ENCODE peak calls at places on chromosomes 12 and 14, in ten cellular contexts. One of them, this sample, is unnamed.

GRCh38 chr14:65179918-65180724 is 77.8 kb upstream of the MAX start:
- DNase-seq in activated CD4-positive, alpha-beta T cell treated with anti-CD3 and anti-CD28 coated beads, Interleukin-2, amount 50 U/mL, for 4 hours: peak
- DNase-seq in cardiac muscle cell: peak
- DNase-seq in stimulated activated CD4-positive, alpha-beta T cell treated with anti-CD3 and anti-CD28 coated beads, TNF-alpha, amount 100 ng/mL, for 1 hour: no peak
- DNase-seq in endodermal cell: no peak
- DNase-seq in A172: peak
- DNase-seq in PC-3: peak
- DNase-seq in iris pigment epithelial cell: peak
- DNase-seq in NCI-H1105: no peak
- DNase-seq in brain microvascular endothelial cell: peak
- DNase-seq in this sample: no peak

GRCh38 chr14:35213869-35214387 is 78.3 kb upstream of the PSMA6 start:
- DNase-seq in PC-3: peak
- DNase-seq in activated CD4-positive, alpha-beta T cell treated with anti-CD3 and anti-CD28 coated beads, Interleukin-2, amount 50 U/mL, for 4 hours: no peak
- DNase-seq in NCI-H1105: no peak
- DNase-seq in cardiac muscle cell: peak
- DNase-seq in brain microvascular endothelial cell: no peak
- DNase-seq in endodermal cell: no peak
- DNase-seq in A172: peak
- DNase-seq in stimulated activated CD4-positive, alpha-beta T cell treated with anti-CD3 and anti-CD28 coated beads, TNF-alpha, amount 100 ng/mL, for 1 hour: no peak
- DNase-seq in iris pigment epithelial cell: peak
- DNase-seq in this sample: no peak

GRCh38 chr14:58829594-58829993 is 191.8 kb downstream of the DACT1 start:
- DNase-seq in iris pigment epithelial cell: peak
- DNase-seq in cardiac muscle cell: no peak
- DNase-seq in A172: no peak
- DNase-seq in activated CD4-positive, alpha-beta T cell treated with anti-CD3 and anti-CD28 coated beads, Interleukin-2, amount 50 U/mL, for 4 hours: no peak
- DNase-seq in NCI-H1105: peak
- DNase-seq in stimulated activated CD4-positive, alpha-beta T cell treated with anti-CD3 and anti-CD28 coated beads, TNF-alpha, amount 100 ng/mL, for 1 hour: no peak
- DNase-seq in PC-3: peak
- DNase-seq in endodermal cell: no peak
- DNase-seq in brain microvascular endothelial cell: no peak
- DNase-seq in this sample: no peak

GRCh38 chr14:104708606-104709268 is 15.3 kb upstream of the ADSS1 start:
- DNase-seq in cardiac muscle cell: peak
- DNase-seq in A172: peak
- DNase-seq in brain microvascular endothelial cell: peak
- DNase-seq in stimulated activated CD4-positive, alpha-beta T cell treated with anti-CD3 and anti-CD28 coated beads, TNF-alpha, amount 100 ng/mL, for 1 hour: peak
- DNase-seq in endodermal cell: peak
- DNase-seq in NCI-H1105: peak
- DNase-seq in iris pigment epithelial cell: peak
- DNase-seq in activated CD4-positive, alpha-beta T cell treated with anti-CD3 and anti-CD28 coated beads, Interleukin-2, amount 50 U/mL, for 4 hours: peak
- DNase-seq in PC-3: peak
- DNase-seq in this sample: peak

GRCh38 chr12:112103758-112104504 is 4.7 kb downstream of the NAA25 start:
- DNase-seq in cardiac muscle cell: no peak
- DNase-seq in brain microvascular endothelial cell: no peak
- DNase-seq in PC-3: no peak
- DNase-seq in NCI-H1105: no peak
- DNase-seq in iris pigment epithelial cell: no peak
- DNase-seq in A172: no peak
- DNase-seq in stimulated activated CD4-positive, alpha-beta T cell treated with anti-CD3 and anti-CD28 coated beads, TNF-alpha, amount 100 ng/mL, for 1 hour: no peak
- DNase-seq in activated CD4-positive, alpha-beta T cell treated with anti-CD3 and anti-CD28 coated beads, Interleukin-2, amount 50 U/mL, for 4 hours: no peak
- DNase-seq in endodermal cell: peak
- DNase-seq in this sample: no peak

GRCh38 chr14:75648066-75648838 is 12.4 kb downstream of the ERG28 start:
- DNase-seq in endodermal cell: no peak
- DNase-seq in stimulated activated CD4-positive, alpha-beta T cell treated with anti-CD3 and anti-CD28 coated beads, TNF-alpha, amount 100 ng/mL, for 1 hour: no peak
- DNase-seq in A172: peak
- DNase-seq in activated CD4-positive, alpha-beta T cell treated with anti-CD3 and anti-CD28 coated beads, Interleukin-2, amount 50 U/mL, for 4 hours: no peak
- DNase-seq in NCI-H1105: no peak
- DNase-seq in cardiac muscle cell: peak
- DNase-seq in PC-3: peak
- DNase-seq in iris pigment epithelial cell: peak
- DNase-seq in brain microvascular endothelial cell: peak
- DNase-seq in this sample: no peak

GRCh38 chr14:101929946-101930345 is 34.4 kb upstream of the DYNC1H1 start:
- DNase-seq in iris pigment epithelial cell: no peak
- DNase-seq in stimulated activated CD4-positive, alpha-beta T cell treated with anti-CD3 and anti-CD28 coated beads, TNF-alpha, amount 100 ng/mL, for 1 hour: no peak
- DNase-seq in cardiac muscle cell: no peak
- DNase-seq in NCI-H1105: no peak
- DNase-seq in brain microvascular endothelial cell: no peak
- DNase-seq in PC-3: no peak
- DNase-seq in endodermal cell: no peak
- DNase-seq in A172: no peak
- DNase-seq in activated CD4-positive, alpha-beta T cell treated with anti-CD3 and anti-CD28 coated beads, Interleukin-2, amount 50 U/mL, for 4 hours: no peak
- DNase-seq in this sample: no peak

GRCh38 chr12:108126212-108126611 is 2.9 kb upstream of the WSCD2 start:
- DNase-seq in brain microvascular endothelial cell: no peak
- DNase-seq in stimulated activated CD4-positive, alpha-beta T cell treated with anti-CD3 and anti-CD28 coated beads, TNF-alpha, amount 100 ng/mL, for 1 hour: no peak
- DNase-seq in iris pigment epithelial cell: no peak
- DNase-seq in activated CD4-positive, alpha-beta T cell treated with anti-CD3 and anti-CD28 coated beads, Interleukin-2, amount 50 U/mL, for 4 hours: no peak
- DNase-seq in endodermal cell: no peak
- DNase-seq in cardiac muscle cell: no peak
- DNase-seq in NCI-H1105: no peak
- DNase-seq in PC-3: no peak
- DNase-seq in A172: no peak
- DNase-seq in this sample: no peak

GRCh38 chr12:32535260-32535999 is 136.1 kb downstream of the FGD4 start:
- DNase-seq in cardiac muscle cell: peak
- DNase-seq in endodermal cell: peak
- DNase-seq in NCI-H1105: peak
- DNase-seq in A172: peak
- DNase-seq in iris pigment epithelial cell: peak
- DNase-seq in PC-3: peak
- DNase-seq in stimulated activated CD4-positive, alpha-beta T cell treated with anti-CD3 and anti-CD28 coated beads, TNF-alpha, amount 100 ng/mL, for 1 hour: no peak
- DNase-seq in brain microvascular endothelial cell: peak
- DNase-seq in activated CD4-positive, alpha-beta T cell treated with anti-CD3 and anti-CD28 coated beads, Interleukin-2, amount 50 U/mL, for 4 hours: no peak
- DNase-seq in this sample: no peak

GRCh38 chr12:14072952-14073351 is 91.5 kb upstream of the GRIN2B start:
- DNase-seq in endodermal cell: no peak
- DNase-seq in iris pigment epithelial cell: no peak
- DNase-seq in stimulated activated CD4-positive, alpha-beta T cell treated with anti-CD3 and anti-CD28 coated beads, TNF-alpha, amount 100 ng/mL, for 1 hour: no peak
- DNase-seq in PC-3: no peak
- DNase-seq in cardiac muscle cell: peak
- DNase-seq in brain microvascular endothelial cell: no peak
- DNase-seq in NCI-H1105: no peak
- DNase-seq in A172: no peak
- DNase-seq in activated CD4-positive, alpha-beta T cell treated with anti-CD3 and anti-CD28 coated beads, Interleukin-2, amount 50 U/mL, for 4 hours: no peak
- DNase-seq in this sample: no peak

GRCh38 chr14:94612174-94612573 is at the start of gene SERPINA3:
- DNase-seq in activated CD4-positive, alpha-beta T cell treated with anti-CD3 and anti-CD28 coated beads, Interleukin-2, amount 50 U/mL, for 4 hours: no peak
- DNase-seq in PC-3: no peak
- DNase-seq in stimulated activated CD4-positive, alpha-beta T cell treated with anti-CD3 and anti-CD28 coated beads, TNF-alpha, amount 100 ng/mL, for 1 hour: no peak
- DNase-seq in A172: no peak
- DNase-seq in NCI-H1105: no peak
- DNase-seq in iris pigment epithelial cell: peak
- DNase-seq in endodermal cell: no peak
- DNase-seq in brain microvascular endothelial cell: no peak
- DNase-seq in cardiac muscle cell: peak
- DNase-seq in this sample: no peak

GRCh38 chr12:66247741-66248140 is 54.6 kb upstream of the HELB start:
- DNase-seq in stimulated activated CD4-positive, alpha-beta T cell treated with anti-CD3 and anti-CD28 coated beads, TNF-alpha, amount 100 ng/mL, for 1 hour: no peak
- DNase-seq in activated CD4-positive, alpha-beta T cell treated with anti-CD3 and anti-CD28 coated beads, Interleukin-2, amount 50 U/mL, for 4 hours: no peak
- DNase-seq in iris pigment epithelial cell: peak
- DNase-seq in PC-3: no peak
- DNase-seq in endodermal cell: no peak
- DNase-seq in cardiac muscle cell: no peak
- DNase-seq in brain microvascular endothelial cell: no peak
- DNase-seq in A172: no peak
- DNase-seq in NCI-H1105: no peak
- DNase-seq in this sample: no peak

GRCh38 chr14:105700622-105701288 is 174.4 kb downstream of the TMEM121 start:
- DNase-seq in NCI-H1105: no peak
- DNase-seq in A172: no peak
- DNase-seq in brain microvascular endothelial cell: no peak
- DNase-seq in cardiac muscle cell: no peak
- DNase-seq in activated CD4-positive, alpha-beta T cell treated with anti-CD3 and anti-CD28 coated beads, Interleukin-2, amount 50 U/mL, for 4 hours: no peak
- DNase-seq in iris pigment epithelial cell: no peak
- DNase-seq in endodermal cell: no peak
- DNase-seq in stimulated activated CD4-positive, alpha-beta T cell treated with anti-CD3 and anti-CD28 coated beads, TNF-alpha, amount 100 ng/mL, for 1 hour: no peak
- DNase-seq in PC-3: peak
- DNase-seq in this sample: no peak

GRCh38 chr12:89247962-89248361 is 104.3 kb downstream of the DUSP6 start:
- DNase-seq in activated CD4-positive, alpha-beta T cell treated with anti-CD3 and anti-CD28 coated beads, Interleukin-2, amount 50 U/mL, for 4 hours: no peak
- DNase-seq in iris pigment epithelial cell: no peak
- DNase-seq in A172: no peak
- DNase-seq in NCI-H1105: no peak
- DNase-seq in stimulated activated CD4-positive, alpha-beta T cell treated with anti-CD3 and anti-CD28 coated beads, TNF-alpha, amount 100 ng/mL, for 1 hour: no peak
- DNase-seq in cardiac muscle cell: no peak
- DNase-seq in PC-3: no peak
- DNase-seq in endodermal cell: no peak
- DNase-seq in brain microvascular endothelial cell: no peak
- DNase-seq in this sample: no peak

GRCh38 chr14:23494223-23494622 is 24.7 kb downstream of the NGDN start:
- DNase-seq in activated CD4-positive, alpha-beta T cell treated with anti-CD3 and anti-CD28 coated beads, Interleukin-2, amount 50 U/mL, for 4 hours: no peak
- DNase-seq in A172: no peak
- DNase-seq in PC-3: no peak
- DNase-seq in NCI-H1105: no peak
- DNase-seq in endodermal cell: peak
- DNase-seq in cardiac muscle cell: peak
- DNase-seq in iris pigment epithelial cell: peak
- DNase-seq in stimulated activated CD4-positive, alpha-beta T cell treated with anti-CD3 and anti-CD28 coated beads, TNF-alpha, amount 100 ng/mL, for 1 hour: no peak
- DNase-seq in brain microvascular endothelial cell: peak
- DNase-seq in this sample: no peak

GRCh38 chr14:58955294-58955821 is 233.1 kb upstream of the DAAM1 start:
- DNase-seq in iris pigment epithelial cell: peak
- DNase-seq in activated CD4-positive, alpha-beta T cell treated with anti-CD3 and anti-CD28 coated beads, Interleukin-2, amount 50 U/mL, for 4 hours: no peak
- DNase-seq in A172: no peak
- DNase-seq in stimulated activated CD4-positive, alpha-beta T cell treated with anti-CD3 and anti-CD28 coated beads, TNF-alpha, amount 100 ng/mL, for 1 hour: no peak
- DNase-seq in cardiac muscle cell: peak
- DNase-seq in endodermal cell: peak
- DNase-seq in brain microvascular endothelial cell: peak
- DNase-seq in NCI-H1105: no peak
- DNase-seq in PC-3: no peak
- DNase-seq in this sample: no peak

GRCh38 chr12:78562358-78563205 is 302.0 kb upstream of the SYT1 start:
- DNase-seq in endodermal cell: no peak
- DNase-seq in activated CD4-positive, alpha-beta T cell treated with anti-CD3 and anti-CD28 coated beads, Interleukin-2, amount 50 U/mL, for 4 hours: no peak
- DNase-seq in iris pigment epithelial cell: peak
- DNase-seq in NCI-H1105: peak
- DNase-seq in A172: peak
- DNase-seq in PC-3: peak
- DNase-seq in stimulated activated CD4-positive, alpha-beta T cell treated with anti-CD3 and anti-CD28 coated beads, TNF-alpha, amount 100 ng/mL, for 1 hour: no peak
- DNase-seq in brain microvascular endothelial cell: peak
- DNase-seq in cardiac muscle cell: peak
- DNase-seq in this sample: no peak

GRCh38 chr14:105072892-105073719 is 7.9 kb upstream of the GPR132 start:
- DNase-seq in iris pigment epithelial cell: no peak
- DNase-seq in A172: no peak
- DNase-seq in brain microvascular endothelial cell: no peak
- DNase-seq in NCI-H1105: no peak
- DNase-seq in endodermal cell: no peak
- DNase-seq in cardiac muscle cell: no peak
- DNase-seq in PC-3: no peak
- DNase-seq in activated CD4-positive, alpha-beta T cell treated with anti-CD3 and anti-CD28 coated beads, Interleukin-2, amount 50 U/mL, for 4 hours: no peak
- DNase-seq in stimulated activated CD4-positive, alpha-beta T cell treated with anti-CD3 and anti-CD28 coated beads, TNF-alpha, amount 100 ng/mL, for 1 hour: no peak
- DNase-seq in this sample: no peak

GRCh38 chr14:60658909-60659585 is 9.8 kb upstream of the SIX1 start:
- DNase-seq in activated CD4-positive, alpha-beta T cell treated with anti-CD3 and anti-CD28 coated beads, Interleukin-2, amount 50 U/mL, for 4 hours: no peak
- DNase-seq in cardiac muscle cell: no peak
- DNase-seq in NCI-H1105: no peak
- DNase-seq in stimulated activated CD4-positive, alpha-beta T cell treated with anti-CD3 and anti-CD28 coated beads, TNF-alpha, amount 100 ng/mL, for 1 hour: no peak
- DNase-seq in A172: no peak
- DNase-seq in iris pigment epithelial cell: no peak
- DNase-seq in brain microvascular endothelial cell: no peak
- DNase-seq in endodermal cell: no peak
- DNase-seq in PC-3: peak
- DNase-seq in this sample: no peak

GRCh38 chr14:81517798-81518398 is 15.8 kb downstream of the SEL1L start:
- DNase-seq in PC-3: no peak
- DNase-seq in stimulated activated CD4-positive, alpha-beta T cell treated with anti-CD3 and anti-CD28 coated beads, TNF-alpha, amount 100 ng/mL, for 1 hour: no peak
- DNase-seq in activated CD4-positive, alpha-beta T cell treated with anti-CD3 and anti-CD28 coated beads, Interleukin-2, amount 50 U/mL, for 4 hours: no peak
- DNase-seq in iris pigment epithelial cell: peak
- DNase-seq in endodermal cell: no peak
- DNase-seq in A172: no peak
- DNase-seq in NCI-H1105: no peak
- DNase-seq in cardiac muscle cell: peak
- DNase-seq in brain microvascular endothelial cell: peak
- DNase-seq in this sample: no peak

GRCh38 chr12:51846209-51846779 is 2.2 kb downstream of the FIGNL2 start:
- DNase-seq in A172: no peak
- DNase-seq in NCI-H1105: no peak
- DNase-seq in cardiac muscle cell: no peak
- DNase-seq in endodermal cell: peak
- DNase-seq in stimulated activated CD4-positive, alpha-beta T cell treated with anti-CD3 and anti-CD28 coated beads, TNF-alpha, amount 100 ng/mL, for 1 hour: no peak
- DNase-seq in brain microvascular endothelial cell: no peak
- DNase-seq in activated CD4-positive, alpha-beta T cell treated with anti-CD3 and anti-CD28 coated beads, Interleukin-2, amount 50 U/mL, for 4 hours: no peak
- DNase-seq in PC-3: no peak
- DNase-seq in iris pigment epithelial cell: no peak
- DNase-seq in this sample: no peak

GRCh38 chr12:69929531-69929930 is 104.5 kb downstream of the MYRFL start:
- DNase-seq in PC-3: no peak
- DNase-seq in brain microvascular endothelial cell: peak
- DNase-seq in stimulated activated CD4-positive, alpha-beta T cell treated with anti-CD3 and anti-CD28 coated beads, TNF-alpha, amount 100 ng/mL, for 1 hour: no peak
- DNase-seq in iris pigment epithelial cell: peak
- DNase-seq in cardiac muscle cell: peak
- DNase-seq in A172: no peak
- DNase-seq in activated CD4-positive, alpha-beta T cell treated with anti-CD3 and anti-CD28 coated beads, Interleukin-2, amount 50 U/mL, for 4 hours: no peak
- DNase-seq in NCI-H1105: no peak
- DNase-seq in endodermal cell: no peak
- DNase-seq in this sample: no peak

GRCh38 chr12:41663487-41664258 is 475.6 kb downstream of the PDZRN4 start:
- DNase-seq in activated CD4-positive, alpha-beta T cell treated with anti-CD3 and anti-CD28 coated beads, Interleukin-2, amount 50 U/mL, for 4 hours: no peak
- DNase-seq in brain microvascular endothelial cell: no peak
- DNase-seq in stimulated activated CD4-positive, alpha-beta T cell treated with anti-CD3 and anti-CD28 coated beads, TNF-alpha, amount 100 ng/mL, for 1 hour: no peak
- DNase-seq in iris pigment epithelial cell: peak
- DNase-seq in endodermal cell: peak
- DNase-seq in NCI-H1105: no peak
- DNase-seq in PC-3: peak
- DNase-seq in A172: peak
- DNase-seq in cardiac muscle cell: peak
- DNase-seq in this sample: no peak

GRCh38 chr12:120079352-120080042 is 37.1 kb downstream of the RAB35 start:
- DNase-seq in stimulated activated CD4-positive, alpha-beta T cell treated with anti-CD3 and anti-CD28 coated beads, TNF-alpha, amount 100 ng/mL, for 1 hour: no peak
- DNase-seq in activated CD4-positive, alpha-beta T cell treated with anti-CD3 and anti-CD28 coated beads, Interleukin-2, amount 50 U/mL, for 4 hours: no peak
- DNase-seq in iris pigment epithelial cell: peak
- DNase-seq in A172: peak
- DNase-seq in PC-3: peak
- DNase-seq in endodermal cell: no peak
- DNase-seq in cardiac muscle cell: no peak
- DNase-seq in brain microvascular endothelial cell: no peak
- DNase-seq in NCI-H1105: no peak
- DNase-seq in this sample: no peak

GRCh38 chr12:87847147-87847546 is 182.1 kb downstream of the C12orf50 start:
- DNase-seq in endodermal cell: peak
- DNase-seq in stimulated activated CD4-positive, alpha-beta T cell treated with anti-CD3 and anti-CD28 coated beads, TNF-alpha, amount 100 ng/mL, for 1 hour: no peak
- DNase-seq in cardiac muscle cell: no peak
- DNase-seq in brain microvascular endothelial cell: no peak
- DNase-seq in A172: no peak
- DNase-seq in PC-3: no peak
- DNase-seq in iris pigment epithelial cell: no peak
- DNase-seq in activated CD4-positive, alpha-beta T cell treated with anti-CD3 and anti-CD28 coated beads, Interleukin-2, amount 50 U/mL, for 4 hours: no peak
- DNase-seq in NCI-H1105: no peak
- DNase-seq in this sample: no peak

GRCh38 chr14:84228702-84229101 is 1301.2 kb upstream of the FLRT2 start:
- DNase-seq in endodermal cell: no peak
- DNase-seq in NCI-H1105: no peak
- DNase-seq in iris pigment epithelial cell: peak
- DNase-seq in cardiac muscle cell: peak
- DNase-seq in stimulated activated CD4-positive, alpha-beta T cell treated with anti-CD3 and anti-CD28 coated beads, TNF-alpha, amount 100 ng/mL, for 1 hour: no peak
- DNase-seq in A172: no peak
- DNase-seq in PC-3: peak
- DNase-seq in brain microvascular endothelial cell: no peak
- DNase-seq in activated CD4-positive, alpha-beta T cell treated with anti-CD3 and anti-CD28 coated beads, Interleukin-2, amount 50 U/mL, for 4 hours: no peak
- DNase-seq in this sample: no peak

GRCh38 chr12:14621821-14622220 is 54.1 kb upstream of the PLBD1 start:
- DNase-seq in brain microvascular endothelial cell: no peak
- DNase-seq in PC-3: no peak
- DNase-seq in stimulated activated CD4-positive, alpha-beta T cell treated with anti-CD3 and anti-CD28 coated beads, TNF-alpha, amount 100 ng/mL, for 1 hour: no peak
- DNase-seq in activated CD4-positive, alpha-beta T cell treated with anti-CD3 and anti-CD28 coated beads, Interleukin-2, amount 50 U/mL, for 4 hours: no peak
- DNase-seq in A172: no peak
- DNase-seq in NCI-H1105: no peak
- DNase-seq in iris pigment epithelial cell: no peak
- DNase-seq in cardiac muscle cell: no peak
- DNase-seq in endodermal cell: no peak
- DNase-seq in this sample: no peak